ENCODE peak calls at places on chromosomes 7 and 10, in ten cellular contexts. A is Peyer's patch, J is A549, I is stomach, Z is transverse colon, Q is prostate gland, G is gastrocnemius medialis, N is right lobe of liver, W is adrenal gland, K is sigmoid colon. D is an unnamed sample.

GRCh38 chr7:22109761-22110160 is 164.1 kb upstream of the CDCA7L start:
- DNase-seq in K (no peak), W (peak; percentile 39), Z (peak; percentile 28), Q (no peak), A (peak; percentile 21), N (no peak), I (peak; percentile 51), J (peak; percentile 48), G (no peak), D (no peak)

GRCh38 chr7:156038345-156038744 is 226.1 kb upstream of the SHH start:
- DNase-seq in A (no peak), K (no peak), Q (no peak), J (no peak), Z (no peak), W (no peak), I (no peak), G (no peak), N (no peak), D (no peak)

GRCh38 chr7:87735360-87735759 is 107.2 kb downstream of the RUNDC3B start:
- DNase-seq in G (no peak), W (no peak), I (no peak), J (no peak), N (no peak), Q (no peak), Z (no peak), A (no peak), K (no peak), D (no peak)

GRCh38 chr10:3197354-3198003 is 24.9 kb upstream of the PITRM1 start:
- DNase-seq in W (peak; percentile 86), J (peak; percentile 78), Q (peak; percentile 74), N (peak; percentile 80), I (peak; percentile 82), G (peak; percentile 66), A (peak; percentile 36), Z (peak; percentile 85), K (peak; percentile 90), D (peak; percentile 79)

GRCh38 chr7:142568430-142569097 is 180.7 kb upstream of the PRSS1 start:
- DNase-seq in G (no peak), W (no peak), Q (no peak), N (no peak), J (peak; percentile 38), I (no peak), Z (no peak), K (no peak), A (no peak), D (no peak)

GRCh38 chr7:45001138-45001694 is 1.2 kb downstream of the CCM2 start:
- DNase-seq in Q (no peak), G (no peak), J (no peak), I (no peak), Z (peak; percentile 55), N (peak; percentile 59), K (peak; percentile 59), A (peak; percentile 71), W (peak; percentile 34), D (no peak)

GRCh38 chr10:25744574-25744973 is 189.5 kb upstream of the MYO3A start:
- DNase-seq in N (no peak), W (no peak), A (no peak), K (no peak), I (no peak), Z (no peak), G (no peak), Q (no peak), J (no peak), D (no peak)

GRCh38 chr10:930415-931325 is 835 bp downstream of the LARP4B start:
- DNase-seq in G (no peak), I (peak; percentile 74), N (peak; percentile 71), Z (peak; percentile 76), Q (no peak), J (peak; percentile 56), A (peak; percentile 24), K (peak; percentile 71), W (peak; percentile 73), D (peak; percentile 72)

GRCh38 chr7:73442222-73442902 is 8.8 kb downstream of the FZD9 start:
- DNase-seq in N (no peak), A (no peak), K (peak; percentile 38), I (no peak), Z (no peak), J (no peak), Q (no peak), W (no peak), G (no peak), D (no peak)

GRCh38 chr10:16585103-16585502 is 63.4 kb upstream of the C1QL3 start:
- DNase-seq in Z (no peak), K (no peak), G (no peak), J (no peak), Q (no peak), W (no peak), N (no peak), A (no peak), I (no peak), D (peak; percentile 29)

GRCh38 chr7:81676813-81677212 is 93.0 kb downstream of the HGF start:
- DNase-seq in J (no peak), K (no peak), Q (no peak), I (no peak), W (peak; percentile 14), G (no peak), A (no peak), N (no peak), Z (no peak), D (no peak)

GRCh38 chr10:58457761-58458616 is 54.7 kb upstream of the BICC1 start:
- DNase-seq in J (no peak), A (no peak), I (no peak), K (peak; percentile 90), W (peak; percentile 13), G (no peak), N (no peak), Z (peak; percentile 30), Q (no peak), D (peak; percentile 69)

GRCh38 chr7:157497744-157498541 is 161.1 kb downstream of the DNAJB6 start:
- DNase-seq in G (no peak), I (peak; percentile 20), A (no peak), N (no peak), W (no peak), J (no peak), Q (no peak), Z (no peak), K (peak; percentile 40), D (no peak)

GRCh38 chr10:15370212-15370740 is 813 bp downstream of the FAM171A1 start:
- DNase-seq in Z (peak; percentile 28), W (peak; percentile 6), K (peak; percentile 70), I (no peak), G (no peak), N (no peak), J (no peak), Q (peak; percentile 13), A (no peak), D (no peak)

GRCh38 chr10:75430000-75430763 is 1.2 kb upstream of the LRMDA start:
- DNase-seq in I (peak; percentile 70), J (peak; percentile 50), K (peak; percentile 75), G (peak; percentile 31), Z (peak; percentile 43), Q (peak; percentile 22), A (no peak), W (peak; percentile 85), N (peak; percentile 64), D (peak; percentile 81)

GRCh38 chr7:17937506-17938115 is 2.7 kb downstream of the SNX13 start:
- DNase-seq in N (no peak), G (no peak), Q (no peak), A (no peak), K (no peak), I (no peak), Z (no peak), J (no peak), W (no peak), D (no peak)
- H3K4me3 ChIP-seq in N (no peak overlapping the region), G (peak overlapping the region; percentile 93), Q (no peak overlapping the region), A (peak overlapping the region; percentile 80), K (peak overlapping the region; percentile 91), I (no peak overlapping the region), Z (no peak overlapping the region), J (no peak overlapping the region), W (no peak overlapping the region), D (no peak overlapping the region)

DNA sequence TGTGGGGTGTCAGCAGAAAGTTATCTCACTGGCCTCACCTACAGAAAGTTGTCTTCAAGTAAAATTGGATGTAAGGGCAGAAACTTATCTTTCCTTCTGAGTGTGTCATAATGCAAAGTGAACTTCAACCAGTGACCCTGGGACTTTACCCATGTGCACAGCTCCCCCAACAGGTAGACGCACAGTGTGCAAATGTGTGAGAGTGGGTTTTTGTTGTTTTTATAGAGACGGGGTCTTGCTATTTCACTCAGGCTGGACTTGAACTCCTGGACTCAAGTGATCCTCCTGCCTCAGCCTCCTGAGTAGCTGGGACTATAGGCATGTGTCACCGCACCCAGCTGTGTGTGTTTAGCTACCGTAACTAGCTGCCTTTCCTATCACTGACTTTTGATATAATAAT is 6.4 kb upstream of the KAZALD1 start:
- DNase-seq in Q (no peak), J (no peak), G (no peak), I (no peak), W (no peak), N (no peak), A (no peak), K (no peak), Z (no peak), D (no peak)
- H3K4me1 ChIP-seq in Q (no peaks in the 10 kb centered on the region), J (peaks cover 30% of the 10 kb centered on the region), G (peaks cover 10% of the 10 kb centered on the region), I (peaks cover 3% of the 10 kb centered on the region), W (peaks cover 4% of the 10 kb centered on the region), N (peaks cover 2% of the 10 kb centered on the region), A (no peaks in the 10 kb centered on the region), K (peaks cover 9% of the 10 kb centered on the region), Z (peaks cover 6% of the 10 kb centered on the region), D (no peaks in the 10 kb centered on the region)

DNA sequence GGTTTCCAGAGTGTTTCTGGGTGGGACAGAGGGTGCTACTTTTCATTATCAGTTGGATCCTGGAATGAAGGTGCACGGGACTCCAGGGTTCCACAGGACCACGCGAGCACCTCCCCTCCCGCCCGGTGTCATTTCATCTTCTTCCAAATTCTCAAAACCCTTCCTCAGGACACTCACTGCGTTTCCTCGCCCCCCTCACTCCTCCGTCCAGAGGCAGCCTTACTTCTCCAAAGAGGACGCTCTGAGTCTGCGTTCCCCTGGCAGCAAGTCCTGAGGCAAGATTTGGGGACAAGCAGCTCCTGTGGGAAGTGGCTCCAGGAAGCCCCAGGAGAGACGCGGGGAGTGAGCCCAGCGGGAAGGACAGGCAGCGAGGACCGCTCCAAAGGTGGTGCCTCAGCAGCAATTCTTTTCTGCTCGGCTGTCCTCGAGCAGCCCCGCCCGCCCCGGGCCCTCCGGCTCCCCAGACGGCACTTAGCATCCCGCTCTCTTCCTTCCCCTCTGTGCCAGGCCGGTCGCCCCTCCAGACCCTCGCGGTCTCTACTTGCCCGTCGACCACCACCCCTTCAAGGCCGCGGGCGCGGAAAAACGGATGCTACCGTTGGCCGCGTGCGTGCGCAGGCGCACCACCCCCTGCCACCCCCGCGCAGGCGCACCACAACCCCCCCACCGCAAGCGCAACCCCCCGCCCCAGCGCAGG is 586 bp upstream of the LRRC27 start:
- DNase-seq in A (no peak), Q (no peak), I (no peak), Z (no peak), G (no peak), N (peak; percentile 44), J (no peak), W (no peak), K (no peak), D (no peak)
- TF ChIP-seq POLR2A in A (no peak), Q (no peak), I (no peak), Z (peak; percentile 27), G (peak; percentile 53), N (peak; percentile 22), J (peak; percentile 85), W (no peak), K (no peak), D (no peak)

DNA sequence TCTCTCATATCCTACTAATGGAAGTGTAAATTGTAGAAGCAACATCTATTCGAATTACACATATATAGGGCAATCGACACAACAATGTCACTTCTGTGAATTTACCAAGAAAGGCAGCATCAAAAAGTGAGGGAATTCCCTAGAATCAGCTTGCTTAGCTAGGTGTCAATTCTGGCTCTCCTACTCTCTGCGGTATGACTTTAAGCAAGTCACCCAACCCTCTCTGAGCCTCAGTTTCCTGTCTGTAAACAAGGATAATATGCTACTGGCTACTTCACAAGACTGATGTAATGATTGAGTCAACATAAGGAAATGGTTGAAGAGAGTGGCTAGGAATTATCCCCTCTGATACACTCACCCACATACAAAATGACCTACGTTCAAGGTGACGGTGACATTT is 19.4 kb downstream of the CCDC6 start:
- DNase-seq in I (no peak), W (no peak), K (no peak), A (no peak), Z (no peak), N (no peak), G (no peak), J (no peak), Q (no peak), D (no peak)
- H3K4me3 ChIP-seq in I (no peak overlapping the region), W (no peak overlapping the region), K (no peak overlapping the region), A (no peak overlapping the region), Z (no peak overlapping the region), N (no peak overlapping the region), G (no peak overlapping the region), J (no peak overlapping the region), Q (no peak overlapping the region), D (no peak overlapping the region)